ENCODE peak calls at places on chromosomes 2 and 18, in seven cellular contexts. One of them, this sample, is unnamed.
A peak's percentile ranks its signal among the peaks of the same experiment; 100 is the strongest.

GRCh38 chr2:182646763-182647498 is 69.1 kb upstream of the DNAJC10 start:
- DNase-seq in pancreas: no peak
- DNase-seq in GM12878: no peak
- DNase-seq in heart left ventricle: no peak
- DNase-seq in body of pancreas: no peak
- DNase-seq in GM23338: no peak
- DNase-seq in HepG2: no peak
- DNase-seq in this sample: no peak

GRCh38 chr2:230423851-230424458 is 8.0 kb downstream of the SP100 start:
- DNase-seq in pancreas: no peak
- DNase-seq in GM12878: no peak
- DNase-seq in heart left ventricle: no peak
- DNase-seq in body of pancreas: peak; percentile 56
- DNase-seq in GM23338: no peak
- DNase-seq in HepG2: peak; percentile 79
- DNase-seq in this sample: no peak

GRCh38 chr18:12745095-12745820 is 42.4 kb downstream of the PSMG2 start:
- DNase-seq in pancreas: no peak
- DNase-seq in GM12878: no peak
- DNase-seq in heart left ventricle: no peak
- DNase-seq in body of pancreas: no peak
- DNase-seq in GM23338: no peak
- DNase-seq in HepG2: no peak
- DNase-seq in this sample: no peak

GRCh38 chr2:146374505-146374904 is 1470.3 kb upstream of the ACVR2A start:
- DNase-seq in pancreas: no peak
- DNase-seq in GM12878: no peak
- DNase-seq in heart left ventricle: no peak
- DNase-seq in body of pancreas: no peak
- DNase-seq in GM23338: no peak
- DNase-seq in HepG2: no peak
- DNase-seq in this sample: no peak

GRCh38 chr2:84234103-84234502 is 225.0 kb downstream of the SUCLG1 start:
- DNase-seq in pancreas: no peak
- DNase-seq in GM12878: no peak
- DNase-seq in heart left ventricle: no peak
- DNase-seq in body of pancreas: no peak
- DNase-seq in GM23338: no peak
- DNase-seq in HepG2: no peak
- DNase-seq in this sample: no peak

GRCh38 chr2:67829470-67829869 is 233.3 kb downstream of the C1D start:
- DNase-seq in pancreas: no peak
- DNase-seq in GM12878: no peak
- DNase-seq in heart left ventricle: no peak
- DNase-seq in body of pancreas: no peak
- DNase-seq in GM23338: no peak
- DNase-seq in HepG2: no peak
- DNase-seq in this sample: no peak

GRCh38 chr18:23740105-23740830 is 51.0 kb downstream of the LAMA3 start:
- DNase-seq in pancreas: no peak
- DNase-seq in GM12878: no peak
- DNase-seq in heart left ventricle: no peak
- DNase-seq in body of pancreas: no peak
- DNase-seq in GM23338: no peak
- DNase-seq in HepG2: no peak
- DNase-seq in this sample: no peak

GRCh38 chr2:215277942-215278341 is 33.9 kb upstream of the ATIC start:
- DNase-seq in pancreas: no peak
- DNase-seq in GM12878: no peak
- DNase-seq in heart left ventricle: no peak
- DNase-seq in body of pancreas: no peak
- DNase-seq in GM23338: no peak
- DNase-seq in HepG2: no peak
- DNase-seq in this sample: no peak

GRCh38 chr2:207126724-207127314 is 38.9 kb downstream of the KLF7 start:
- DNase-seq in pancreas: no peak
- DNase-seq in GM12878: no peak
- DNase-seq in heart left ventricle: no peak
- DNase-seq in body of pancreas: no peak
- DNase-seq in GM23338: no peak
- DNase-seq in HepG2: peak; percentile 18
- DNase-seq in this sample: no peak

GRCh38 chr2:234355052-234355720 is 141.7 kb downstream of the ARL4C start:
- DNase-seq in pancreas: no peak
- DNase-seq in GM12878: no peak
- DNase-seq in heart left ventricle: no peak
- DNase-seq in body of pancreas: no peak
- DNase-seq in GM23338: peak; percentile 43
- DNase-seq in HepG2: no peak
- DNase-seq in this sample: no peak

GRCh38 chr2:153101187-153101586 is 377.4 kb downstream of the RPRM start:
- DNase-seq in pancreas: no peak
- DNase-seq in GM12878: no peak
- DNase-seq in heart left ventricle: no peak
- DNase-seq in body of pancreas: no peak
- DNase-seq in GM23338: no peak
- DNase-seq in HepG2: peak; percentile 23
- DNase-seq in this sample: no peak

GRCh38 chr2:81835318-81836000 is 1530.9 kb upstream of the LRRTM1 start:
- DNase-seq in pancreas: no peak
- DNase-seq in GM12878: no peak
- DNase-seq in heart left ventricle: no peak
- DNase-seq in body of pancreas: no peak
- DNase-seq in GM23338: no peak
- DNase-seq in HepG2: no peak
- DNase-seq in this sample: no peak

GRCh38 chr2:178914259-178914849 is 107.1 kb upstream of the TTN start:
- DNase-seq in pancreas: peak; percentile 84
- DNase-seq in GM12878: peak; percentile 39
- DNase-seq in heart left ventricle: peak; percentile 81
- DNase-seq in body of pancreas: peak; percentile 90
- DNase-seq in GM23338: peak; percentile 91
- DNase-seq in HepG2: peak; percentile 76
- DNase-seq in this sample: peak; percentile 81

GRCh38 chr18:12021596-12021995 is 40.3 kb downstream of the IMPA2 start:
- DNase-seq in pancreas: no peak
- DNase-seq in GM12878: no peak
- DNase-seq in heart left ventricle: no peak
- DNase-seq in body of pancreas: no peak
- DNase-seq in GM23338: no peak
- DNase-seq in HepG2: no peak
- DNase-seq in this sample: no peak

GRCh38 chr2:66531156-66531555 is 96.2 kb downstream of the MEIS1 start:
- DNase-seq in pancreas: no peak
- DNase-seq in GM12878: no peak
- DNase-seq in heart left ventricle: no peak
- DNase-seq in body of pancreas: no peak
- DNase-seq in GM23338: no peak
- DNase-seq in HepG2: peak; percentile 23
- DNase-seq in this sample: no peak

GRCh38 chr2:230665263-230665691 is 47.4 kb upstream of the CAB39 start:
- DNase-seq in pancreas: no peak
- DNase-seq in GM12878: peak; percentile 73
- DNase-seq in heart left ventricle: no peak
- DNase-seq in body of pancreas: no peak
- DNase-seq in GM23338: no peak
- DNase-seq in HepG2: no peak
- DNase-seq in this sample: no peak

GRCh38 chr18:57025525-57025924 is 121.4 kb upstream of the BOD1L2 start:
- DNase-seq in pancreas: no peak
- DNase-seq in GM12878: no peak
- DNase-seq in heart left ventricle: no peak
- DNase-seq in body of pancreas: no peak
- DNase-seq in GM23338: no peak
- DNase-seq in HepG2: no peak
- DNase-seq in this sample: no peak

GRCh38 chr2:109206569-109207145 is 77.7 kb downstream of the SH3RF3 start:
- DNase-seq in pancreas: no peak
- DNase-seq in GM12878: no peak
- DNase-seq in heart left ventricle: no peak
- DNase-seq in body of pancreas: no peak
- DNase-seq in GM23338: no peak
- DNase-seq in HepG2: no peak
- DNase-seq in this sample: no peak

GRCh38 chr18:25814841-25815458 is 275.5 kb downstream of the SS18 start:
- DNase-seq in pancreas: no peak
- DNase-seq in GM12878: peak; percentile 32
- DNase-seq in heart left ventricle: no peak
- DNase-seq in body of pancreas: no peak
- DNase-seq in GM23338: no peak
- DNase-seq in HepG2: no peak
- DNase-seq in this sample: peak; percentile 9

GRCh38 chr2:141618457-141618856 is 512.4 kb downstream of the LRP1B start:
- DNase-seq in pancreas: no peak
- DNase-seq in GM12878: no peak
- DNase-seq in heart left ventricle: no peak
- DNase-seq in body of pancreas: no peak
- DNase-seq in GM23338: no peak
- DNase-seq in HepG2: no peak
- DNase-seq in this sample: no peak

GRCh38 chr2:44061876-44062275 is 66.1 kb upstream of the LRPPRC start:
- DNase-seq in pancreas: no peak
- DNase-seq in GM12878: no peak
- DNase-seq in heart left ventricle: no peak
- DNase-seq in body of pancreas: no peak
- DNase-seq in GM23338: peak; percentile 16
- DNase-seq in HepG2: peak; percentile 66
- DNase-seq in this sample: no peak

GRCh38 chr18:46423226-46423805 is 233.7 kb downstream of the LOXHD1 start:
- DNase-seq in pancreas: no peak
- DNase-seq in GM12878: no peak
- DNase-seq in heart left ventricle: peak; percentile 11
- DNase-seq in body of pancreas: no peak
- DNase-seq in GM23338: no peak
- DNase-seq in HepG2: no peak
- DNase-seq in this sample: no peak

GRCh38 chr2:212451786-212452200 is 86.8 kb downstream of the ERBB4 start:
- DNase-seq in pancreas: no peak
- DNase-seq in GM12878: no peak
- DNase-seq in heart left ventricle: no peak
- DNase-seq in body of pancreas: no peak
- DNase-seq in GM23338: peak; percentile 15
- DNase-seq in HepG2: peak; percentile 99
- DNase-seq in this sample: no peak

GRCh38 chr2:212454149-212454548 is 84.5 kb downstream of the ERBB4 start:
- DNase-seq in pancreas: no peak
- DNase-seq in GM12878: no peak
- DNase-seq in heart left ventricle: no peak
- DNase-seq in body of pancreas: no peak
- DNase-seq in GM23338: no peak
- DNase-seq in HepG2: no peak
- DNase-seq in this sample: no peak

GRCh38 chr2:212448698-212449097 is 89.9 kb downstream of the ERBB4 start:
- DNase-seq in pancreas: no peak
- DNase-seq in GM12878: no peak
- DNase-seq in heart left ventricle: no peak
- DNase-seq in body of pancreas: no peak
- DNase-seq in GM23338: no peak
- DNase-seq in HepG2: peak; percentile 84
- DNase-seq in this sample: no peak
- H3K27me3 ChIP-seq in pancreas: no peaks in the 10 kb centered on the region
- H3K27me3 ChIP-seq in GM12878: no peaks in the 10 kb centered on the region
- H3K27me3 ChIP-seq in heart left ventricle: no peaks in the 10 kb centered on the region
- H3K27me3 ChIP-seq in body of pancreas: no peaks in the 10 kb centered on the region
- H3K27me3 ChIP-seq in GM23338: no peaks in the 10 kb centered on the region
- H3K27me3 ChIP-seq in HepG2: no peaks in the 10 kb centered on the region
- H3K27me3 ChIP-seq in this sample: no peaks in the 10 kb centered on the region

DNA sequence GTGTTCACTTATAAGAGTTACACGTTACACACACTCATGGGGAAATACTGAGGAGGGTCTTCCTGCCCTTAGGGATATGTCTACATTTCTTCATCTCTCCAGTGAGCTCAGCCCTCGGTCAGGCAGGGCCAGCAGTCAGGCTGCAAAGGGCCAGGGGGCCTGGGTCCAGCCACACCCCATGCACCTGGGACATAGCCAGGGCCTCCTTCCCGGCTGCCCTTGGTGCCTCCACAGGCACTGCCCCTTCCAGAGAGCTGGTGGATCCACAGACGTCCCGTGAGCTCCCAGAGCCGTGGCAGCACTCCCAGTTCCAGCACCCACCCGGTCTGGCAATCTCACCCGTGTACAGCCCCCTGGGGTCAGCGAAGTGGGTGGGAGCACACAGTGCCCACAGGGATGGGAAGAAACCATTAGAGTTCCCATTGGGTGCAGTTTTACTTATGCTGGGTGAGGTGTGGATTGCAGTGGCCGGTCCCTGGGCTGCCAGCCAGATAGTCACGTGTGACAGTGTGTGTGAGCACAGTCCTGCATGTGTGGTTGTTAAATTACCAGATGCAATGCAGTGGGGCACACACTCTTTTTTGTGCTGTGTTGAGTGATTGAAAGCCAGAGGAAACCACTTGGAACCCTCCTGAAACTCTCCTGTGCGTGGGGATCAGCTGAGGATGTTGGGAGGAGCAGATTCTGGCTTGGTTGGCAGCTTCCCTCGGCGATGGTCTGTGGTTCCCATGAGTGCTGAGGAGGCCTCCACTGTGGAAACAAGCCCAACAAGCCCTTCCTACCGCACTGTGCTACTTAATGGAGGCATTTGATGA is 131.0 kb downstream of the SNTG2 start:
- DNase-seq in pancreas: no peak
- DNase-seq in GM12878: no peak
- DNase-seq in heart left ventricle: no peak
- DNase-seq in body of pancreas: peak; percentile 54
- DNase-seq in GM23338: no peak
- DNase-seq in HepG2: no peak
- DNase-seq in this sample: no peak
- H3K4me3 ChIP-seq in pancreas: no peak overlapping the region
- H3K4me3 ChIP-seq in GM12878: no peak overlapping the region
- H3K4me3 ChIP-seq in heart left ventricle: no peak overlapping the region
- H3K4me3 ChIP-seq in body of pancreas: no peak overlapping the region
- H3K4me3 ChIP-seq in GM23338: no peak overlapping the region
- H3K4me3 ChIP-seq in HepG2: no peak overlapping the region
- H3K4me3 ChIP-seq in this sample: no peak overlapping the region

DNA sequence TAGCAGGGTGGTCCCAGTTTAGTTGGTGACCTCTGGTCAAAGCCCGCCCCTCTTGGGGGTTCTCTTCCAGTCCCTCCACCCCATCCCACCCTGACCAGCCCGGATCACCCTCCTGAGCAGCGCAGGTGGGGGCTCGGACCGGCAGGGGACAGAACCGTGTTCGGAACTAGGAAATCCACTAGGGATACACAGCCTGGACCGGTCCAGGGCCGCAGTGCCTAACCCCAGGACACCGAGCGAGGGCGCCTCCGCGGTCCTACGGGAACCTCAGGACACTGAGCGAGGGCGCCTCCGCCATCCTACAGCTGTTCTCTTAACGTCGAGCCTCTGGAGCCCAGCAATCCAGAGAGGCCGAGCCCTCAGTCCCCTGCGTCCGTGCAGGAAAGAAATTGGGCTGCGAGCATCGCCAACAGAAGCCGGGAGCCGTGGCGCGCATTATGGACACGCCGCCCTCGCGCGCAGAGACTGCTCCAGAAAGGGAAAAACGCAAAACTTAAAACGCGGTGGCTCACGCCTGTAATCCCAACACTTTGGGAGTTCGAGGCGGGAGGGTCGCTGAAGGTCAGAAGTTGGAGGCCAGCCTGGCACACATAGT is 8.5 kb downstream of the RAX start:
- DNase-seq in pancreas: peak; percentile 47
- DNase-seq in GM12878: no peak
- DNase-seq in heart left ventricle: no peak
- DNase-seq in body of pancreas: no peak
- DNase-seq in GM23338: peak; percentile 56
- DNase-seq in HepG2: no peak
- DNase-seq in this sample: no peak
- H3K27me3 ChIP-seq in pancreas: peaks cover 8% of the 10 kb centered on the region
- H3K27me3 ChIP-seq in GM12878: peaks cover 7% of the 10 kb centered on the region
- H3K27me3 ChIP-seq in heart left ventricle: peaks cover 63% of the 10 kb centered on the region
- H3K27me3 ChIP-seq in body of pancreas: no peaks in the 10 kb centered on the region
- H3K27me3 ChIP-seq in GM23338: peaks cover 98% of the 10 kb centered on the region
- H3K27me3 ChIP-seq in HepG2: peaks cover 8% of the 10 kb centered on the region
- H3K27me3 ChIP-seq in this sample: peaks cover 17% of the 10 kb centered on the region

GRCh38 chr18:48497863-48498262 is 41.0 kb upstream of the CTIF start:
- DNase-seq in pancreas: no peak
- DNase-seq in GM12878: no peak
- DNase-seq in heart left ventricle: no peak
- DNase-seq in body of pancreas: no peak
- DNase-seq in GM23338: no peak
- DNase-seq in HepG2: no peak
- DNase-seq in this sample: no peak
- H3K4me3 ChIP-seq in pancreas: no peak overlapping the region
- H3K4me3 ChIP-seq in GM12878: no peak overlapping the region
- H3K4me3 ChIP-seq in heart left ventricle: no peak overlapping the region
- H3K4me3 ChIP-seq in body of pancreas: no peak overlapping the region
- H3K4me3 ChIP-seq in GM23338: no peak overlapping the region
- H3K4me3 ChIP-seq in HepG2: no peak overlapping the region
- H3K4me3 ChIP-seq in this sample: no peak overlapping the region

This sample was measured in CD4-positive, CD25-positive, alpha-beta regulatory T cell.